ENCODE peak calls at places on chromosomes 5 and 9, in ten cellular contexts. T, B, S, L, Q, V, H, J, N and W are unnamed samples.

GRCh38 chr9:125593581-125593980 is 113.4 kb downstream of the MAPKAP1 start:
- DNase-seq in J (no peak), V (no peak), H (no peak), B (no peak), Q (no peak), T (no peak), N (no peak), S (no peak), L (no peak), W (no peak)

GRCh38 chr9:126777733-126778132 is 27.1 kb upstream of the ZBTB43 start:
- DNase-seq in V (peak; percentile 12), Q (no peak), B (no peak), H (peak; percentile 21), L (no peak), N (no peak), T (no peak), J (peak; percentile 33), S (no peak), W (no peak)

GRCh38 chr9:16252631-16253030 is 617.8 kb downstream of the BNC2 start:
- DNase-seq in L (no peak), N (no peak), B (peak; percentile 40), S (no peak), H (no peak), Q (no peak), J (no peak), V (no peak), T (no peak), W (no peak)

GRCh38 chr5:38134750-38135330 is 123.5 kb upstream of the EGFLAM start:
- DNase-seq in J (no peak), S (peak; percentile 57), L (no peak), N (no peak), H (no peak), V (no peak), B (no peak), Q (no peak), T (no peak), W (no peak)

GRCh38 chr9:4866239-4866969 is 73.7 kb downstream of the RCL1 start:
- DNase-seq in N (no peak), L (no peak), H (peak; percentile 79), S (no peak), B (no peak), V (no peak), T (no peak), J (no peak), Q (peak; percentile 54), W (peak; percentile 20)

GRCh38 chr9:98225015-98225442 is 30.4 kb downstream of the TBC1D2 start:
- DNase-seq in N (no peak), B (no peak), V (no peak), S (no peak), J (no peak), T (no peak), H (no peak), Q (no peak), L (no peak), W (no peak)

GRCh38 chr5:76960004-76960625 is 7.3 kb downstream of the CRHBP start:
- DNase-seq in N (no peak), L (no peak), V (peak; percentile 61), J (no peak), H (peak; percentile 63), B (no peak), S (no peak), Q (peak; percentile 24), T (no peak), W (no peak)

GRCh38 chr5:151721812-151722391 is 35.2 kb upstream of the SPARC start:
- DNase-seq in N (no peak), H (peak; percentile 51), S (no peak), V (no peak), T (no peak), Q (no peak), J (no peak), L (no peak), B (no peak), W (no peak)

GRCh38 chr9:109923371-109923770 is 143.4 kb downstream of the PALM2AKAP2 start:
- DNase-seq in J (no peak), L (no peak), N (no peak), Q (no peak), S (no peak), T (no peak), B (no peak), H (no peak), V (no peak), W (no peak)

GRCh38 chr5:151492729-151493128 is 45.3 kb downstream of the SLC36A1 start:
- DNase-seq in V (peak; percentile 13), S (no peak), J (no peak), B (peak; percentile 66), T (peak; percentile 56), L (no peak), H (peak; percentile 76), Q (peak; percentile 56), N (no peak), W (peak; percentile 76)

GRCh38 chr9:124248992-124249391 is 8.8 kb upstream of the NEK6 start:
- DNase-seq in S (no peak), L (no peak), Q (peak; percentile 38), H (no peak), J (no peak), N (no peak), B (no peak), T (no peak), V (no peak), W (no peak)

GRCh38 chr5:132868754-132869153 is 2.3 kb downstream of the UQCRQ start:
- DNase-seq in H (no peak), J (no peak), T (no peak), S (no peak), B (no peak), N (no peak), Q (no peak), L (no peak), V (no peak), W (no peak)

GRCh38 chr9:79371948-79372555 is 199.7 kb upstream of the TLE4 start:
- DNase-seq in J (no peak), H (no peak), Q (no peak), N (no peak), V (no peak), L (no peak), B (no peak), S (no peak), T (peak; percentile 13), W (no peak)

GRCh38 chr5:10111575-10111974 is 138.1 kb downstream of the ATPSCKMT start:
- DNase-seq in N (no peak), H (peak; percentile 33), S (no peak), T (peak; percentile 85), Q (peak; percentile 32), V (peak; percentile 77), B (peak; percentile 61), J (no peak), L (no peak), W (peak; percentile 33)

GRCh38 chr9:131236761-131237160 is 39.5 kb downstream of the FAM78A start:
- DNase-seq in B (no peak), V (no peak), S (no peak), Q (no peak), N (no peak), T (no peak), J (no peak), H (no peak), L (no peak), W (no peak)

GRCh38 chr9:124345063-124345462 is 70.2 kb downstream of the PSMB7 start:
- DNase-seq in B (no peak), J (peak; percentile 21), V (no peak), H (no peak), S (peak; percentile 37), N (no peak), L (no peak), Q (no peak), T (no peak), W (no peak)

GRCh38 chr5:88942967-88943291 is 59.9 kb upstream of the MEF2C start:
- DNase-seq in N (no peak), H (no peak), V (no peak), L (no peak), Q (no peak), T (peak; percentile 58), S (no peak), J (no peak), B (no peak), W (no peak)

GRCh38 chr9:136327313-136327971 is at the start of gene GPSM1:
- DNase-seq in H (no peak), L (peak; percentile 56), Q (peak; percentile 43), J (peak; percentile 90), V (peak; percentile 49), N (no peak), S (peak; percentile 92), B (peak; percentile 43), T (peak; percentile 94), W (peak; percentile 77)

GRCh38 chr5:74200560-74200959 is 440.0 kb downstream of the ENC1 start:
- DNase-seq in S (no peak), L (no peak), B (no peak), N (no peak), Q (no peak), H (no peak), T (no peak), V (no peak), J (no peak), W (no peak)

GRCh38 chr9:20315672-20316071 is 306.6 kb downstream of the MLLT3 start:
- DNase-seq in Q (peak; percentile 89), S (no peak), H (peak; percentile 77), V (peak; percentile 14), J (no peak), B (peak; percentile 69), T (peak; percentile 80), N (no peak), L (no peak), W (peak; percentile 61)

GRCh38 chr9:37121881-37122280 is 1.5 kb downstream of the ZCCHC7 start:
- DNase-seq in V (no peak), L (no peak), H (no peak), J (no peak), N (no peak), T (peak; percentile 9), Q (no peak), S (no peak), B (no peak), W (peak; percentile 8)